ENCODE peak calls at places on chromosomes 6 and 20, in seven cellular contexts. J is HCT116; X is heart right ventricle; W is cardiac muscle cell; A is CD8-positive, alpha-beta T cell; Z is nephron progenitor cell; U is NB4. E is an unnamed sample.

GRCh38 chr6:35237466-35237865 is 22.1 kb upstream of the ZNF76 start:
- DNase-seq in U (peak), A (no peak), J (no peak), Z (no peak), W (peak), X (no peak), E (no peak)

GRCh38 chr6:75922226-75922625 is 150.2 kb downstream of the IMPG1 start:
- DNase-seq in W (no peak), X (no peak), J (no peak), U (no peak), Z (no peak), A (no peak), E (no peak)

GRCh38 chr20:13131688-13132087 is 89.4 kb upstream of the ISM1 start:
- DNase-seq in U (no peak), X (no peak), W (no peak), Z (no peak), A (no peak), J (no peak), E (no peak)

GRCh38 chr6:17101422-17102257 is at the start of gene STMND1:
- DNase-seq in X (no peak), J (no peak), W (peak), A (no peak), U (no peak), Z (peak), E (no peak)

GRCh38 chr20:45452772-45453171 is 16.8 kb upstream of the WFDC2 start:
- DNase-seq in W (no peak), J (no peak), A (no peak), Z (no peak), U (no peak), X (no peak), E (no peak)

GRCh38 chr6:128432394-128432793 is 88.0 kb downstream of the PTPRK start:
- DNase-seq in A (no peak), W (no peak), U (no peak), X (no peak), Z (no peak), J (no peak), E (no peak)

GRCh38 chr6:25056130-25056529 is 120.4 kb upstream of the RIPOR2 start:
- DNase-seq in J (no peak), U (peak), W (no peak), X (no peak), A (peak), Z (no peak), E (no peak)

GRCh38 chr20:7828437-7828836 is 111.8 kb downstream of the HAO1 start:
- DNase-seq in A (no peak), U (no peak), J (no peak), W (peak), Z (no peak), X (peak), E (no peak)

GRCh38 chr6:120272038-120272437 is 922.5 kb upstream of the MAN1A1 start:
- DNase-seq in U (no peak), A (no peak), W (no peak), Z (no peak), X (no peak), J (no peak), E (no peak)

GRCh38 chr6:15254074-15254975 is 8.5 kb downstream of the JARID2 start:
- DNase-seq in W (no peak), Z (no peak), U (peak), J (no peak), X (no peak), A (no peak), E (no peak)
- TF ChIP-seq CTCF in W (no peak), Z (no peak), U (no peak), J (peak), X (no peak), A (no peak), E (no peak)

GRCh38 chr20:49545572-49545971 is 22.4 kb downstream of the PTGIS start:
- DNase-seq in Z (no peak), J (no peak), X (no peak), W (no peak), A (no peak), U (peak), E (no peak)
- TF ChIP-seq CTCF in Z (no peak), J (peak), X (no peak), W (peak), A (no peak), U (peak), E (no peak)

DNA sequence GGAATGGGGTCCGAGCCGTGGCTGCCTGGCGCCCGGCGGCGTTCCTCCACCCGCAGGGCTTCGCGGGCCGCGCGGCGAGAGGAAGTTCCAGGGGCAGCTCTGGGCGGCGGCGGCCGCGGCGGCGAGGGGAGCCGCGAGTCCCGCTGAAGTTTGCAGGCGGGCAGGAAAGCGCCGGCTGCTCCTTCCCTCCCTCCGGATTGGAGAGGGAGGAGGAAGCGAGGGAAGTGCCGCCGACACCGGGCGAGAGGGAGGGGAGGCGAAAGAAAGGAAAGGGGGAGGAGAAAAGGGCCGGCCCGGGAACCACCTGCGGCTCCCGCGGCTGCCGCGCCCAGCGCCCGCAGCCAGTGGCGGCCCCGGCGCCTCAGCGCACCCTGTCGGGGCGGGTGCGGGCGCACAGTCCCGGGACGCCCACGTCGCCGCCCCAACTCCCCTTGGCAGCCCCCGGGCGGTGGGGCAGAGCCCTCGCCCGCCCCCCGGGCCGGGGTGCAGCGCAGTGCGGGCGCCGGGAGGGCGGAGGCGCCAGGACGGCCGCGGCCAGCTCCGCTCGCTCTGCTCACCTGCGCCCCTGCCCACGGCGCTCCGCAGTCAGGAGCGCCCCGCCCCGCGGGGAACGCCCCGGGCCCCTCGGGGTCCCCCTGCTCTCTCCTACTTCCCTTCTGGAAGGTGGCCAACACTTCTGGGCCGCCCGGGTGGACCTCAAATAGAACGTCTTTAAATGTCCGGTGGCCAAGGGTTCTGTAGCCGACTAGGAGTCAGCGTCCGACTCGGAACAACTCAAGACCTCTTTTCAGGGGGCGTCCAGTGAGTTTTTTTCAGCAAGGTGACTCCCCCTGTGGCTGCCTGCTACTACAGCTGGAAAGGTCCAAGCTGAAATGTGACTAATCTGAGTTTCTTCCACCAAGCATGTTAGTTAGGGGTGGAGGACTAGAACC is 80.3 kb upstream of the CCDC28A start:
- DNase-seq in A (peak), Z (peak), U (peak), W (peak), X (peak), J (peak), E (peak)
- TF ChIP-seq CTCF in A (no peak), Z (no peak), U (no peak), W (no peak), X (no peak), J (no peak), E (no peak)

GRCh38 chr20:36792422-36792821 is 18.9 kb upstream of the DSN1 start:
- DNase-seq in U (peak), W (peak), X (peak), A (no peak), Z (peak), J (peak), E (no peak)
- TF ChIP-seq CTCF in U (peak), W (peak), X (peak), A (no peak), Z (no peak), J (peak), E (no peak)

GRCh38 chr6:28400122-28400451 is 540 bp upstream of the ZSCAN12 start:
- DNase-seq in U (no peak), W (no peak), X (no peak), J (no peak), A (no peak), Z (no peak), E (no peak)

GRCh38 chr6:28395918-28396317 is 3.6 kb downstream of the ZSCAN12 start:
- DNase-seq in X (no peak), W (no peak), J (no peak), A (no peak), Z (no peak), U (no peak), E (no peak)

GRCh38 chr6:28399370-28400121 is at the start of gene ZSCAN12:
- DNase-seq in J (no peak), A (peak), X (peak), Z (peak), U (peak), W (peak), E (peak)

GRCh38 chr6:28390688-28391087 is 8.9 kb downstream of the ZSCAN12 start:
- DNase-seq in Z (no peak), J (no peak), A (no peak), W (no peak), X (no peak), U (no peak), E (no peak)

GRCh38 chr6:28393912-28394662 is 5.5 kb downstream of the ZSCAN12 start:
- DNase-seq in J (no peak), X (no peak), W (peak), Z (no peak), U (peak), A (no peak), E (no peak)
- TF ChIP-seq CTCF in J (peak), X (no peak), W (peak), Z (no peak), U (peak), A (no peak), E (no peak)

GRCh38 chr20:35013421-35014411 is 58.0 kb downstream of the MYH7B start:
- DNase-seq in X (no peak), Z (no peak), J (no peak), A (no peak), U (no peak), W (no peak), E (no peak)
- TF ChIP-seq CTCF in X (no peak), Z (no peak), J (no peak), A (no peak), U (no peak), W (no peak), E (no peak)

E was measured in activated B cell treated with CpG ODN at 0.5 μM for 24 hours.